ENCODE peak calls at places on chromosomes 3 and 15, in four cellular contexts. One of them, this sample, is unnamed.

GRCh38 chr15:90553248-90553745 is 23.6 kb downstream of the CRTC3 start:
- DNase-seq in astrocyte of the cerebellum: peak; percentile 67
- DNase-seq in ovary: no peak
- DNase-seq in gastrocnemius medialis: no peak
- DNase-seq in this sample: peak; percentile 65

GRCh38 chr3:11903047-11903446 is 56.4 kb upstream of the TAMM41 start:
- DNase-seq in ovary: no peak
- DNase-seq in gastrocnemius medialis: no peak
- DNase-seq in astrocyte of the cerebellum: no peak
- DNase-seq in this sample: no peak

GRCh38 chr3:10280177-10280529 is 12.6 kb downstream of the GHRL start:
- DNase-seq in ovary: peak; percentile 5
- DNase-seq in gastrocnemius medialis: no peak
- DNase-seq in astrocyte of the cerebellum: no peak
- DNase-seq in this sample: no peak

GRCh38 chr3:95215437-95215836 is 1152.6 kb downstream of the NSUN3 start:
- DNase-seq in gastrocnemius medialis: no peak
- DNase-seq in astrocyte of the cerebellum: no peak
- DNase-seq in ovary: no peak
- DNase-seq in this sample: no peak

GRCh38 chr3:102225407-102226132 is 209.2 kb upstream of the ZPLD1 start:
- DNase-seq in ovary: no peak
- DNase-seq in astrocyte of the cerebellum: peak; percentile 75
- DNase-seq in gastrocnemius medialis: no peak
- DNase-seq in this sample: peak; percentile 77

GRCh38 chr3:46662771-46663551 is 30.5 kb downstream of the ALS2CL start:
- DNase-seq in astrocyte of the cerebellum: no peak
- DNase-seq in ovary: no peak
- DNase-seq in gastrocnemius medialis: no peak
- DNase-seq in this sample: no peak

GRCh38 chr3:170483485-170484262 is 65.0 kb downstream of the CLDN11 start:
- DNase-seq in astrocyte of the cerebellum: no peak
- DNase-seq in gastrocnemius medialis: no peak
- DNase-seq in ovary: no peak
- DNase-seq in this sample: no peak

GRCh38 chr3:115804722-115805121 is 181.4 kb downstream of the GAP43 start:
- DNase-seq in gastrocnemius medialis: no peak
- DNase-seq in ovary: no peak
- DNase-seq in astrocyte of the cerebellum: no peak
- DNase-seq in this sample: peak; percentile 88

GRCh38 chr3:177013681-177014280 is 183.5 kb downstream of the TBL1XR1 start:
- DNase-seq in ovary: no peak
- DNase-seq in astrocyte of the cerebellum: no peak
- DNase-seq in gastrocnemius medialis: no peak
- DNase-seq in this sample: no peak

GRCh38 chr3:64188810-64189560 is 36.3 kb downstream of the PRICKLE2 start:
- DNase-seq in ovary: peak; percentile 43
- DNase-seq in astrocyte of the cerebellum: peak; percentile 68
- DNase-seq in gastrocnemius medialis: no peak
- DNase-seq in this sample: peak; percentile 78

GRCh38 chr15:69394556-69395282 is 19.4 kb upstream of the KIF23 start:
- DNase-seq in ovary: peak; percentile 89
- DNase-seq in gastrocnemius medialis: peak; percentile 25
- DNase-seq in astrocyte of the cerebellum: peak; percentile 33
- DNase-seq in this sample: peak; percentile 50

GRCh38 chr3:160921020-160921635 is 165.1 kb downstream of the PPM1L start:
- DNase-seq in astrocyte of the cerebellum: peak; percentile 16
- DNase-seq in gastrocnemius medialis: no peak
- DNase-seq in ovary: no peak
- DNase-seq in this sample: peak; percentile 54

GRCh38 chr3:632571-633170 is 436.1 kb downstream of the CHL1 start:
- DNase-seq in gastrocnemius medialis: no peak
- DNase-seq in astrocyte of the cerebellum: peak; percentile 38
- DNase-seq in ovary: no peak
- DNase-seq in this sample: peak; percentile 4

GRCh38 chr3:133703915-133704314 is 42.2 kb upstream of the TOPBP1 start:
- DNase-seq in gastrocnemius medialis: no peak
- DNase-seq in ovary: no peak
- DNase-seq in astrocyte of the cerebellum: no peak
- DNase-seq in this sample: no peak

GRCh38 chr3:123637841-123638240 is 53.0 kb upstream of the HACD2 start:
- DNase-seq in ovary: no peak
- DNase-seq in gastrocnemius medialis: no peak
- DNase-seq in astrocyte of the cerebellum: no peak
- DNase-seq in this sample: no peak

GRCh38 chr3:188507244-188507720 is 353.3 kb downstream of the LPP start:
- DNase-seq in astrocyte of the cerebellum: peak; percentile 95
- DNase-seq in gastrocnemius medialis: no peak
- DNase-seq in ovary: no peak
- DNase-seq in this sample: peak; percentile 81

GRCh38 chr3:143464850-143465249 is 345.3 kb downstream of the CHST2 start:
- DNase-seq in ovary: no peak
- DNase-seq in astrocyte of the cerebellum: no peak
- DNase-seq in gastrocnemius medialis: no peak
- DNase-seq in this sample: no peak

GRCh38 chr3:43676440-43676839 is 14.3 kb upstream of the ABHD5 start:
- DNase-seq in ovary: no peak
- DNase-seq in astrocyte of the cerebellum: no peak
- DNase-seq in gastrocnemius medialis: no peak
- DNase-seq in this sample: no peak

GRCh38 chr3:56304069-56304468 is 164.2 kb downstream of the ERC2 start:
- DNase-seq in gastrocnemius medialis: no peak
- DNase-seq in astrocyte of the cerebellum: no peak
- DNase-seq in ovary: no peak
- DNase-seq in this sample: no peak

GRCh38 chr3:94252316-94252715 is 189.5 kb downstream of the NSUN3 start:
- DNase-seq in ovary: no peak
- DNase-seq in astrocyte of the cerebellum: no peak
- DNase-seq in gastrocnemius medialis: no peak
- DNase-seq in this sample: no peak

GRCh38 chr3:18122264-18122663 is 302.9 kb downstream of the SATB1 start:
- DNase-seq in gastrocnemius medialis: no peak
- DNase-seq in ovary: no peak
- DNase-seq in astrocyte of the cerebellum: no peak
- DNase-seq in this sample: no peak

GRCh38 chr15:57592836-57593420 is 1.2 kb downstream of the MYZAP start:
- DNase-seq in ovary: no peak
- DNase-seq in gastrocnemius medialis: no peak
- DNase-seq in astrocyte of the cerebellum: no peak
- DNase-seq in this sample: no peak

GRCh38 chr3:185979721-185980121 is 41.9 kb upstream of the TRA2B start:
- DNase-seq in gastrocnemius medialis: no peak
- DNase-seq in ovary: no peak
- DNase-seq in astrocyte of the cerebellum: no peak
- DNase-seq in this sample: no peak

GRCh38 chr3:114606336-114606735 is 312.5 kb downstream of the TIGIT start:
- DNase-seq in astrocyte of the cerebellum: no peak
- DNase-seq in gastrocnemius medialis: no peak
- DNase-seq in ovary: no peak
- DNase-seq in this sample: no peak

GRCh38 chr3:48428088-48428862 is 1.6 kb downstream of the PLXNB1 start:
- DNase-seq in ovary: peak; percentile 38
- DNase-seq in gastrocnemius medialis: no peak
- DNase-seq in astrocyte of the cerebellum: no peak
- DNase-seq in this sample: no peak

GRCh38 chr3:134898315-134898714 is 103.3 kb downstream of the EPHB1 start:
- DNase-seq in astrocyte of the cerebellum: no peak
- DNase-seq in gastrocnemius medialis: no peak
- DNase-seq in ovary: no peak
- DNase-seq in this sample: no peak

GRCh38 chr15:63870043-63870394 is 36.3 kb upstream of the HERC1 start:
- DNase-seq in astrocyte of the cerebellum: no peak
- DNase-seq in gastrocnemius medialis: no peak
- DNase-seq in ovary: no peak
- DNase-seq in this sample: no peak

GRCh38 chr3:157261000-157261399 is 101.1 kb upstream of the CCNL1 start:
- DNase-seq in astrocyte of the cerebellum: peak; percentile 85
- DNase-seq in gastrocnemius medialis: no peak
- DNase-seq in ovary: no peak
- DNase-seq in this sample: no peak

GRCh38 chr15:55652363-55652762 is 64.2 kb upstream of the PYGO1 start:
- DNase-seq in gastrocnemius medialis: no peak
- DNase-seq in astrocyte of the cerebellum: no peak
- DNase-seq in ovary: no peak
- DNase-seq in this sample: no peak

GRCh38 chr3:160395297-160395696 is 3.7 kb downstream of the IFT80 start:
- DNase-seq in astrocyte of the cerebellum: peak; percentile 84
- DNase-seq in ovary: no peak
- DNase-seq in gastrocnemius medialis: no peak
- DNase-seq in this sample: peak; percentile 68

GRCh38 chr15:89490081-89490480 is 6.3 kb downstream of the RHCG start:
- DNase-seq in astrocyte of the cerebellum: no peak
- DNase-seq in gastrocnemius medialis: no peak
- DNase-seq in ovary: no peak
- DNase-seq in this sample: no peak

GRCh38 chr3:122743581-122744120 is 50.0 kb downstream of the HSPBAP1 start:
- DNase-seq in astrocyte of the cerebellum: no peak
- DNase-seq in ovary: no peak
- DNase-seq in gastrocnemius medialis: no peak
- DNase-seq in this sample: no peak

GRCh38 chr15:27412413-27412812 is 441.4 kb downstream of the GABRG3 start:
- DNase-seq in ovary: no peak
- DNase-seq in astrocyte of the cerebellum: no peak
- DNase-seq in gastrocnemius medialis: no peak
- DNase-seq in this sample: no peak

GRCh38 chr15:56795400-56795983 is 62.2 kb upstream of the ZNF280D start:
- DNase-seq in gastrocnemius medialis: no peak
- DNase-seq in ovary: no peak
- DNase-seq in astrocyte of the cerebellum: no peak
- DNase-seq in this sample: no peak

GRCh38 chr3:45553469-45553974 is 41.0 kb upstream of the LIMD1 start:
- DNase-seq in astrocyte of the cerebellum: no peak
- DNase-seq in ovary: peak; percentile 48
- DNase-seq in gastrocnemius medialis: peak; percentile 90
- DNase-seq in this sample: peak; percentile 16

GRCh38 chr3:61114316-61114953 is 136.8 kb downstream of the FHIT start:
- DNase-seq in astrocyte of the cerebellum: no peak
- DNase-seq in gastrocnemius medialis: no peak
- DNase-seq in ovary: no peak
- DNase-seq in this sample: no peak

DNA sequence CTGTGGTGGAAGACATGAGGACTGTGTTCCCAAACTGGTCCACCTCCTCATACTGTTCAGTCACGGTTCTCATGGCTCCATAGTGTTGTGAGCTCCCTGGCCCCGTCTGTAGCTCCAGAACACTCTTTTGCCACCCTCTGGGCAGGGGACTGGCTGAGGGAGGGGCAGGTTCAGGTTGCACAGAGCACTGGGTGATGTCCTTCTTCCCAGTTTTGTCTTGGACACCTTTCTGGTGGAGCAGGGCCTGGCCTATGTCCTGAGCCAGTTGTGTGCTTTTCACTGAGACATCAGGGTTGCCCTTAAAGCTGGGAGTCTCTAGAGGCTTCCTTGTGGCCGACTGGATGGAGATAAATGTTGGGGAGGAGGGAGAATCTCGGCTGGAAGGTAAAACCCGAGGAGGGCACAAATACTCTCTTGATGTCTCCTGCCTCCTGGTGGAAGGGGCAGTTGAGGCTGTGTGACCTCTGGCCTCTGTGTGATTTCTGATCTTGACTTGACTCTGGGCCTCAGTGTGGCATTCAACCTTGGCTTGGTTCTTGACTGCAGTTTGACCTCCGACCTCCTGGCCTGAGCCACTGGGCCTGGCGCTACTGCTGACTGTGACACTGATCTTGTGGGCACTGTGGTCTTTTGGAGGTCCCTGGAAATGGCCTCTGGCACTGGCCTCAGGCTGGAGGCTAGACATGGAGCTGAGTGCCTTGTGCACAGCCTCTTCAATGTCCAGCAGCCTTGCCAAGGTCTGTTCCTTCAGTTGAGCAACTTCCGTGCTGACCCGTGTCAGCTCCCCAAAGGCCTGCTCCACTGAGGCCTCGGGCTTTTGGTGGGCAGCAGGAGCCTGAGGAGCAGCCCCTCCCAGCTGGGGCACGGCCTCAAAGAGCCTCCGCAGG is 8.1 kb downstream of the XIRP1 start:
- DNase-seq in astrocyte of the cerebellum: no peak
- DNase-seq in ovary: no peak
- DNase-seq in gastrocnemius medialis: no peak
- DNase-seq in this sample: no peak
- TF ChIP-seq CTCF in astrocyte of the cerebellum: no peak
- TF ChIP-seq CTCF in ovary: no peak
- TF ChIP-seq CTCF in gastrocnemius medialis: no peak
- TF ChIP-seq CTCF in this sample: no peak

GRCh38 chr3:66372681-66373350 is 128.0 kb downstream of the LRIG1 start:
- DNase-seq in gastrocnemius medialis: no peak
- DNase-seq in ovary: no peak
- DNase-seq in astrocyte of the cerebellum: no peak
- DNase-seq in this sample: no peak
- TF ChIP-seq CTCF in gastrocnemius medialis: no peak
- TF ChIP-seq CTCF in ovary: no peak
- TF ChIP-seq CTCF in astrocyte of the cerebellum: peak; percentile 17
- TF ChIP-seq CTCF in this sample: peak; percentile 18

DNA sequence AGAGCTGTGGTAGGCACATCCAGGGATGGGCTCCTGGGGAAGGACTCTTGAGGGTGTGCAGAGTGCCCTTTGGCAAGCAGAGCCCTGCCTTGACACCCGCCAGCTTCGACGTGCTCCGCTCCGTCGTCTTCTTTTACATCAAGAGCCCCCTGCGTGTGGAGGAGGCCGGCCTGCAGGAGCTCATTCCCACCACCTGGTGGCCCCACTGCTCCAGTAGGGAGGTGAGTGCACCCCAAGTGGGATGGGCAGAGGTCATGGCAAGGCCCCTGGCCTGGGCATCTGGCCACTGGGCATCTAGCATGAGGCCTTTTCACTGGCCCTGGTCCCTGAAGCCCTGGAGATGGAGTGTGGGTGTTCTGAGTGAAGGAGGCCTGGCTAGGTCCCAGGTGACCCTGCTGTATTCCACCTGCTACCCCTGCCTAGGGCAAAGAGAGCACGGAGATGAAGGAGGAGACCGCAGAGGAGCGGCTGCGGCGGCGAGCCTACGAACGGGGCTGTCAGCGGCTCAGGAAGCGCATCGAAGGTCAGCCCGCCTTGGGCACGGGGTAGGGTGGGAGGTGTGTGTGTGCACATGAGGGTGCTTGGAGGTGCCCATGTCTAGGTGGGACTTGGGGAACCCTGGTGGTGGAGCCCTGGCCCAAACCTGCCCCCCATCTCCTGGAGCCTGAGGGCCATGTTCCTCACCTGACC is 12.2 kb downstream of the RNF123 start:
- DNase-seq in ovary: no peak
- DNase-seq in astrocyte of the cerebellum: no peak
- DNase-seq in gastrocnemius medialis: no peak
- DNase-seq in this sample: no peak
- TF ChIP-seq CTCF in ovary: no peak
- TF ChIP-seq CTCF in astrocyte of the cerebellum: peak; percentile 63
- TF ChIP-seq CTCF in gastrocnemius medialis: peak; percentile 29
- TF ChIP-seq CTCF in this sample: peak; percentile 79

DNA sequence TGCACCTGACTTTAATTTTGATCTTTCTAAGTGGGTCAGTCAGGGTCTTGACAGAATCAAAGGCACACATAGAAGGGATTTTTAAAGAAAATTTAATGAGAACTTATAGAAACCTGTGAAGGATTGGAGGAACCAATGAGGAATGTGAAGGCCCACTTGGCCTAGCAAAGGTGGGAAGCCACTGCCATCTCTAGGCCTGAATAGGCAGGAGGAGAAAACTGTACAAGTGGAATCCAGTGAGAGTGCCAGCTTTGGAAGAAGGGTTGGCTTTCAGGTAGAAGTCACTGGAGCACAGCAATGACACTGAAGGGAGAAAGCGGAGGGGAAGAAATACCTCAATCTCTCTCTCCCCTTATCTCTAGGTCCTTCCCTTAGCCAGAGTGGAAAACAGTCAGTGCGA is 380.7 kb upstream of the KCNMB2 start:
- DNase-seq in ovary: no peak
- DNase-seq in astrocyte of the cerebellum: no peak
- DNase-seq in gastrocnemius medialis: no peak
- DNase-seq in this sample: no peak
- TF ChIP-seq CTCF in ovary: no peak
- TF ChIP-seq CTCF in astrocyte of the cerebellum: peak; percentile 8
- TF ChIP-seq CTCF in gastrocnemius medialis: no peak
- TF ChIP-seq CTCF in this sample: no peak

This sample was measured in HFFc6.